ENCODE peak calls at places on chromosomes 13 and 19, in six cellular contexts. P is NCI-H1048; T is T follicular helper cell; G is stimulated activated CD4-positive, alpha-beta T cell treated with anti-CD3 and anti-CD28 coated beads, TNF-alpha, amount 100 ng/mL, for 24 hours; H is nephron progenitor cell; M is astrocyte of the spinal cord. D is an unnamed sample.

GRCh38 chr19:19498255-19498991 is 16.9 kb downstream of the TSSK6 start:
- DNase-seq in P (no peak), T (no peak), G (no peak), H (no peak), M (no peak), D (no peak)

GRCh38 chr19:6126335-6126974 is 9.0 kb upstream of the ACSBG2 start:
- DNase-seq in P (peak; percentile 32), T (no peak), G (no peak), H (no peak), M (peak; percentile 64), D (no peak)

GRCh38 chr13:98405107-98405571 is 171.8 kb downstream of the STK24 start:
- DNase-seq in P (no peak), T (no peak), G (no peak), H (peak; percentile 38), M (peak; percentile 12), D (no peak)

GRCh38 chr13:40060318-40061007 is 405.0 kb downstream of the COG6 start:
- DNase-seq in P (no peak), T (no peak), G (no peak), H (no peak), M (peak; percentile 79), D (peak; percentile 23)

GRCh38 chr13:110417537-110417908 is 110.4 kb downstream of the COL4A2 start:
- DNase-seq in P (no peak), T (no peak), G (no peak), H (no peak), M (no peak), D (no peak)

GRCh38 chr13:72849571-72849970 is 67.6 kb downstream of the PIBF1 start:
- DNase-seq in P (no peak), T (no peak), G (no peak), H (no peak), M (peak; percentile 29), D (no peak)

GRCh38 chr13:98778749-98779148 is 26.3 kb upstream of the SLC15A1 start:
- DNase-seq in P (no peak), T (no peak), G (no peak), H (no peak), M (peak; percentile 59), D (no peak)

GRCh38 chr13:112456138-112457056 is 80.2 kb downstream of the SPACA7 start:
- DNase-seq in P (no peak), T (no peak), G (no peak), H (no peak), M (no peak), D (no peak)

GRCh38 chr19:49809155-49809986 is 3.7 kb downstream of the FUZ start:
- DNase-seq in P (no peak), T (peak; percentile 42), G (peak; percentile 17), H (peak; percentile 61), M (peak; percentile 57), D (peak; percentile 30)

GRCh38 chr13:20566424-20566916 is 487 bp upstream of the IFT88 start:
- DNase-seq in P (no peak), T (no peak), G (peak; percentile 3), H (no peak), M (no peak), D (no peak)

GRCh38 chr13:50708461-50708860 is 135.0 kb downstream of the DLEU7 start:
- DNase-seq in P (no peak), T (no peak), G (no peak), H (no peak), M (no peak), D (no peak)

GRCh38 chr19:46296722-46297431 is at the start of gene HIF3A:
- DNase-seq in P (no peak), T (no peak), G (no peak), H (peak; percentile 95), M (peak; percentile 58), D (no peak)

GRCh38 chr13:76387561-76387960 is 498.6 kb downstream of the KCTD12 start:
- DNase-seq in P (no peak), T (no peak), G (no peak), H (no peak), M (no peak), D (no peak)

GRCh38 chr19:44539991-44540390 is 10.5 kb upstream of the CEACAM20 start:
- DNase-seq in P (no peak), T (no peak), G (no peak), H (no peak), M (no peak), D (no peak)

GRCh38 chr13:80379245-80379644 is 38.3 kb upstream of the SPRY2 start:
- DNase-seq in P (no peak), T (no peak), G (no peak), H (no peak), M (peak; percentile 37), D (no peak)